ENCODE peak calls at places on chromosomes 1 and 21, in ten cellular contexts. P is NCI-H2171 treated with DMSO at 0.1 percent for 48 hours; S is activated T-helper 2 cell treated with anti-CD3 and anti-CD28 coated beads, Interferon-gamma antibody, Interleukin-2, Interleukin-4, amounts not matched to agents 10 μg/mL and 5 μg/mL and 100 μg/mL, durations not matched to agents 14 hours and 24 hours and 36 hours; A is MM.1S; W is renal cortical epithelial cell; D is HT1080; C is CD8-positive, alpha-beta T cell; V is putamen; R is Ammon's horn; U is iPS-NIHi11. N is an unnamed sample.

GRCh38 chr1:247332901-247333361 is 1.3 kb upstream of the ZNF496 start:
- DNase-seq in P (peak; percentile 71), S (no peak), A (no peak), W (peak; percentile 36), D (peak; percentile 18), C (no peak), V (no peak), R (peak; percentile 49), U (no peak), N (no peak)

GRCh38 chr1:41846595-41846994 is 72.1 kb downstream of the HIVEP3 start:
- DNase-seq in P (no peak), S (no peak), A (no peak), W (peak; percentile 71), D (peak; percentile 81), C (no peak), V (no peak), R (no peak), U (no peak), N (no peak)

GRCh38 chr1:112614460-112615065 is 4.4 kb downstream of the ST7L start:
- DNase-seq in P (peak; percentile 45), S (no peak), A (no peak), W (peak; percentile 60), D (peak; percentile 38), C (no peak), V (no peak), R (no peak), U (peak; percentile 16), N (no peak)

GRCh38 chr1:4495809-4496208 is 158.6 kb upstream of the AJAP1 start:
- DNase-seq in P (no peak), S (no peak), A (no peak), W (no peak), D (no peak), C (no peak), V (no peak), R (no peak), U (no peak), N (no peak)

GRCh38 chr21:28516996-28517592 is 475.6 kb downstream of the LTN1 start:
- DNase-seq in P (peak; percentile 47), S (peak; percentile 39), A (peak; percentile 89), W (peak; percentile 60), D (peak; percentile 61), C (peak; percentile 50), V (peak; percentile 11), R (peak; percentile 66), U (peak; percentile 81), N (peak; percentile 83)

GRCh38 chr1:156806512-156807440 is 9.9 kb downstream of the SH2D2A start:
- DNase-seq in P (peak; percentile 36), S (no peak), A (no peak), W (no peak), D (no peak), C (no peak), V (no peak), R (no peak), U (no peak), N (no peak)

GRCh38 chr1:76868154-76868882 is 1.0 kb downstream of the ST6GALNAC5 start:
- DNase-seq in P (peak; percentile 77), S (no peak), A (peak; percentile 29), W (no peak), D (no peak), C (no peak), V (no peak), R (peak; percentile 57), U (peak; percentile 81), N (peak; percentile 72)

GRCh38 chr1:24970399-24970753 is 40.3 kb upstream of the RUNX3 start:
- DNase-seq in P (peak; percentile 35), S (no peak), A (no peak), W (peak; percentile 37), D (peak; percentile 84), C (peak; percentile 11), V (no peak), R (no peak), U (peak; percentile 53), N (no peak)

GRCh38 chr1:230073371-230074035 is 6.5 kb downstream of the GALNT2 start:
- DNase-seq in P (no peak), S (no peak), A (no peak), W (peak; percentile 64), D (peak; percentile 92), C (no peak), V (peak; percentile 45), R (peak; percentile 80), U (no peak), N (no peak)

GRCh38 chr21:32921632-32922230 is 104.0 kb upstream of the OLIG2 start:
- DNase-seq in P (no peak), S (no peak), A (peak; percentile 64), W (no peak), D (no peak), C (peak; percentile 37), V (no peak), R (no peak), U (peak; percentile 54), N (peak; percentile 65)

GRCh38 chr1:241775021-241775420 is 73.0 kb upstream of the EXO1 start:
- DNase-seq in P (no peak), S (no peak), A (peak; percentile 15), W (peak; percentile 18), D (no peak), C (no peak), V (no peak), R (no peak), U (no peak), N (no peak)

GRCh38 chr1:211345719-211346118 is 19.1 kb downstream of the TRAF5 start:
- DNase-seq in P (peak; percentile 83), S (no peak), A (no peak), W (peak; percentile 69), D (no peak), C (no peak), V (no peak), R (no peak), U (peak; percentile 72), N (peak; percentile 54)

GRCh38 chr1:89598450-89599331 is 34.2 kb upstream of the LRRC8C start:
- DNase-seq in P (peak; percentile 57), S (no peak), A (peak; percentile 23), W (no peak), D (peak; percentile 57), C (no peak), V (peak; percentile 60), R (peak; percentile 63), U (peak; percentile 71), N (peak; percentile 38)

N was measured in NT2/D1.